ENCODE peak calls at places on chromosome 18, in seven cellular contexts. One of them, this sample, is unnamed. For H3K4me1, the result is how much of the 10 kb centered on the place peaks cover.

GRCh38 chr18:49400398-49401072 is 59.9 kb downstream of the DYM start:
- DNase-seq in naive thymus-derived CD4-positive, alpha-beta T cell: no peak
- DNase-seq in adipocyte: peak
- DNase-seq in left lung: no peak
- DNase-seq in uterus: no peak
- DNase-seq in neural progenitor cell: no peak
- DNase-seq in tibial artery: no peak
- DNase-seq in this sample: no peak

GRCh38 chr18:79898952-79899608 is 52.4 kb downstream of the SLC66A2 start:
- DNase-seq in naive thymus-derived CD4-positive, alpha-beta T cell: no peak
- DNase-seq in adipocyte: no peak
- DNase-seq in left lung: peak
- DNase-seq in uterus: peak
- DNase-seq in neural progenitor cell: no peak
- DNase-seq in tibial artery: no peak
- DNase-seq in this sample: no peak

GRCh38 chr18:25786778-25787177 is 303.6 kb downstream of the SS18 start:
- DNase-seq in naive thymus-derived CD4-positive, alpha-beta T cell: no peak
- DNase-seq in adipocyte: peak
- DNase-seq in left lung: no peak
- DNase-seq in uterus: no peak
- DNase-seq in neural progenitor cell: no peak
- DNase-seq in tibial artery: no peak
- DNase-seq in this sample: no peak

GRCh38 chr18:32040936-32041335 is 22.3 kb downstream of the RNF125 start:
- DNase-seq in naive thymus-derived CD4-positive, alpha-beta T cell: peak
- DNase-seq in adipocyte: no peak
- DNase-seq in left lung: no peak
- DNase-seq in uterus: no peak
- DNase-seq in neural progenitor cell: no peak
- DNase-seq in tibial artery: no peak
- DNase-seq in this sample: peak

GRCh38 chr18:43525149-43525548 is 247.9 kb upstream of the SYT4 start:
- DNase-seq in naive thymus-derived CD4-positive, alpha-beta T cell: no peak
- DNase-seq in adipocyte: no peak
- DNase-seq in left lung: no peak
- DNase-seq in uterus: no peak
- DNase-seq in neural progenitor cell: no peak
- DNase-seq in tibial artery: no peak
- DNase-seq in this sample: no peak

GRCh38 chr18:8947576-8947975 is 154.9 kb upstream of the NDUFV2 start:
- DNase-seq in naive thymus-derived CD4-positive, alpha-beta T cell: no peak
- DNase-seq in adipocyte: no peak
- DNase-seq in left lung: no peak
- DNase-seq in uterus: no peak
- DNase-seq in neural progenitor cell: no peak
- DNase-seq in tibial artery: no peak
- DNase-seq in this sample: no peak

GRCh38 chr18:24799176-24799575 is 338.7 kb downstream of the HRH4 start:
- DNase-seq in naive thymus-derived CD4-positive, alpha-beta T cell: no peak
- DNase-seq in adipocyte: no peak
- DNase-seq in left lung: no peak
- DNase-seq in uterus: no peak
- DNase-seq in neural progenitor cell: peak
- DNase-seq in tibial artery: no peak
- DNase-seq in this sample: no peak

GRCh38 chr18:49590608-49591007 is 28.8 kb downstream of the LIPG start:
- DNase-seq in naive thymus-derived CD4-positive, alpha-beta T cell: no peak
- DNase-seq in adipocyte: no peak
- DNase-seq in left lung: no peak
- DNase-seq in uterus: no peak
- DNase-seq in neural progenitor cell: no peak
- DNase-seq in tibial artery: no peak
- DNase-seq in this sample: no peak

GRCh38 chr18:67916142-67916541 is 399.6 kb upstream of the DSEL start:
- DNase-seq in naive thymus-derived CD4-positive, alpha-beta T cell: no peak
- DNase-seq in adipocyte: no peak
- DNase-seq in left lung: no peak
- DNase-seq in uterus: no peak
- DNase-seq in neural progenitor cell: no peak
- DNase-seq in tibial artery: no peak
- DNase-seq in this sample: no peak

GRCh38 chr18:28034567-28034966 is 142.4 kb downstream of the CDH2 start:
- DNase-seq in naive thymus-derived CD4-positive, alpha-beta T cell: no peak
- DNase-seq in adipocyte: no peak
- DNase-seq in left lung: no peak
- DNase-seq in uterus: no peak
- DNase-seq in neural progenitor cell: no peak
- DNase-seq in tibial artery: no peak
- DNase-seq in this sample: no peak

GRCh38 chr18:48412339-48412929 is 3.3 kb upstream of the ZBTB7C start:
- DNase-seq in naive thymus-derived CD4-positive, alpha-beta T cell: peak
- DNase-seq in adipocyte: peak
- DNase-seq in left lung: no peak
- DNase-seq in uterus: no peak
- DNase-seq in neural progenitor cell: peak
- DNase-seq in tibial artery: no peak
- DNase-seq in this sample: no peak

GRCh38 chr18:7921938-7922587 is 354.9 kb downstream of the PTPRM start:
- DNase-seq in naive thymus-derived CD4-positive, alpha-beta T cell: no peak
- DNase-seq in adipocyte: peak
- DNase-seq in left lung: no peak
- DNase-seq in uterus: no peak
- DNase-seq in neural progenitor cell: no peak
- DNase-seq in tibial artery: no peak
- DNase-seq in this sample: no peak

GRCh38 chr18:48968412-48969215 is 17.8 kb upstream of the SMAD7 start:
- DNase-seq in naive thymus-derived CD4-positive, alpha-beta T cell: no peak
- DNase-seq in adipocyte: no peak
- DNase-seq in left lung: no peak
- DNase-seq in uterus: no peak
- DNase-seq in neural progenitor cell: no peak
- DNase-seq in tibial artery: no peak
- DNase-seq in this sample: no peak

GRCh38 chr18:9941660-9942059 is 27.8 kb downstream of the VAPA start:
- DNase-seq in naive thymus-derived CD4-positive, alpha-beta T cell: no peak
- DNase-seq in adipocyte: no peak
- DNase-seq in left lung: no peak
- DNase-seq in uterus: no peak
- DNase-seq in neural progenitor cell: no peak
- DNase-seq in tibial artery: no peak
- DNase-seq in this sample: no peak

GRCh38 chr18:48735070-48735676 is 196.3 kb downstream of the CTIF start:
- DNase-seq in naive thymus-derived CD4-positive, alpha-beta T cell: no peak
- DNase-seq in adipocyte: no peak
- DNase-seq in left lung: no peak
- DNase-seq in uterus: no peak
- DNase-seq in neural progenitor cell: peak
- DNase-seq in tibial artery: no peak
- DNase-seq in this sample: no peak

GRCh38 chr18:9337875-9338274 is 3.3 kb downstream of the TWSG1 start:
- DNase-seq in naive thymus-derived CD4-positive, alpha-beta T cell: no peak
- DNase-seq in adipocyte: no peak
- DNase-seq in left lung: no peak
- DNase-seq in uterus: no peak
- DNase-seq in neural progenitor cell: no peak
- DNase-seq in tibial artery: no peak
- DNase-seq in this sample: no peak

GRCh38 chr18:59610546-59611140 is 86.6 kb downstream of the CCBE1 start:
- DNase-seq in naive thymus-derived CD4-positive, alpha-beta T cell: no peak
- DNase-seq in adipocyte: no peak
- DNase-seq in left lung: no peak
- DNase-seq in uterus: no peak
- DNase-seq in neural progenitor cell: no peak
- DNase-seq in tibial artery: no peak
- DNase-seq in this sample: no peak

GRCh38 chr18:46574000-46574739 is 82.8 kb downstream of the LOXHD1 start:
- DNase-seq in naive thymus-derived CD4-positive, alpha-beta T cell: no peak
- DNase-seq in adipocyte: no peak
- DNase-seq in left lung: no peak
- DNase-seq in uterus: no peak
- DNase-seq in neural progenitor cell: no peak
- DNase-seq in tibial artery: no peak
- DNase-seq in this sample: no peak

GRCh38 chr18:10332452-10332851 is 122.0 kb upstream of the APCDD1 start:
- DNase-seq in naive thymus-derived CD4-positive, alpha-beta T cell: no peak
- DNase-seq in adipocyte: no peak
- DNase-seq in left lung: no peak
- DNase-seq in uterus: no peak
- DNase-seq in neural progenitor cell: peak
- DNase-seq in tibial artery: no peak
- DNase-seq in this sample: no peak

GRCh38 chr18:42113529-42114191 is 158.6 kb downstream of the PIK3C3 start:
- DNase-seq in naive thymus-derived CD4-positive, alpha-beta T cell: no peak
- DNase-seq in adipocyte: peak
- DNase-seq in left lung: no peak
- DNase-seq in uterus: no peak
- DNase-seq in neural progenitor cell: no peak
- DNase-seq in tibial artery: no peak
- DNase-seq in this sample: no peak

GRCh38 chr18:23673725-23674124 is 11.0 kb upstream of the ANKRD29 start:
- DNase-seq in naive thymus-derived CD4-positive, alpha-beta T cell: no peak
- DNase-seq in adipocyte: no peak
- DNase-seq in left lung: no peak
- DNase-seq in uterus: no peak
- DNase-seq in neural progenitor cell: no peak
- DNase-seq in tibial artery: no peak
- DNase-seq in this sample: no peak

GRCh38 chr18:60452424-60452823 is 79.8 kb upstream of the MC4R start:
- DNase-seq in naive thymus-derived CD4-positive, alpha-beta T cell: no peak
- DNase-seq in adipocyte: peak
- DNase-seq in left lung: no peak
- DNase-seq in uterus: no peak
- DNase-seq in neural progenitor cell: no peak
- DNase-seq in tibial artery: no peak
- DNase-seq in this sample: no peak

GRCh38 chr18:48776161-48776555 is 174.6 kb downstream of the SMAD7 start:
- DNase-seq in naive thymus-derived CD4-positive, alpha-beta T cell: no peak
- DNase-seq in adipocyte: no peak
- DNase-seq in left lung: no peak
- DNase-seq in uterus: no peak
- DNase-seq in neural progenitor cell: no peak
- DNase-seq in tibial artery: no peak
- DNase-seq in this sample: no peak

GRCh38 chr18:35045808-35046207 is 4.6 kb downstream of the MAPRE2 start:
- DNase-seq in naive thymus-derived CD4-positive, alpha-beta T cell: no peak
- DNase-seq in adipocyte: no peak
- DNase-seq in left lung: no peak
- DNase-seq in uterus: no peak
- DNase-seq in neural progenitor cell: no peak
- DNase-seq in tibial artery: no peak
- DNase-seq in this sample: no peak

GRCh38 chr18:35042389-35043066 is 1.3 kb downstream of the MAPRE2 start:
- DNase-seq in naive thymus-derived CD4-positive, alpha-beta T cell: peak
- DNase-seq in adipocyte: no peak
- DNase-seq in left lung: no peak
- DNase-seq in uterus: no peak
- DNase-seq in neural progenitor cell: no peak
- DNase-seq in tibial artery: no peak
- DNase-seq in this sample: peak

GRCh38 chr18:35043207-35043606 is 2.0 kb downstream of the MAPRE2 start:
- DNase-seq in naive thymus-derived CD4-positive, alpha-beta T cell: no peak
- DNase-seq in adipocyte: no peak
- DNase-seq in left lung: no peak
- DNase-seq in uterus: no peak
- DNase-seq in neural progenitor cell: no peak
- DNase-seq in tibial artery: no peak
- DNase-seq in this sample: no peak

GRCh38 chr18:35047697-35048292 is 6.6 kb downstream of the MAPRE2 start:
- DNase-seq in naive thymus-derived CD4-positive, alpha-beta T cell: no peak
- DNase-seq in adipocyte: no peak
- DNase-seq in left lung: no peak
- DNase-seq in uterus: no peak
- DNase-seq in neural progenitor cell: no peak
- DNase-seq in tibial artery: no peak
- DNase-seq in this sample: no peak

DNA sequence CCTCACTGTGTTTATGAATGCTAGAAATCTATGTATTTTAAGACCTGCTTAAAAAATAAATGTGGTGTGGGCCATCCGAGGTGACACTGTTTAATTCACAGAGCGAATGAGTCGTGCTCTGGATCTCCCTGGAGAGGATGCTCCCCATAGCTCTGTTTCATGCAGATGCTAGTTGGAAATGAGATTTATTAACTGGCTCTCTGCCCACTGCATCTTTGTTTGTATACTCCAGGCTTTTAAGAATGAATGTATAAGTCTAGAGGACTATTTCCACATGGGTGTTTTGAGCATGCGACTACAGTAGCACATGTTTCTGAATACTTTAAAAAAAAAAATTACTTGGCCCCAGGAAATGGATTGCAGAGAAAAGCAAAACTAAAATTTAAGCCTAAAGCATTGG is 3.9 kb downstream of the MAPRE2 start:
- DNase-seq in naive thymus-derived CD4-positive, alpha-beta T cell: no peak
- DNase-seq in adipocyte: peak
- DNase-seq in left lung: no peak
- DNase-seq in uterus: no peak
- DNase-seq in neural progenitor cell: no peak
- DNase-seq in tibial artery: no peak
- DNase-seq in this sample: peak
- H3K4me1 ChIP-seq in naive thymus-derived CD4-positive, alpha-beta T cell: half or more
- H3K4me1 ChIP-seq in adipocyte: under half
- H3K4me1 ChIP-seq in left lung: under half
- H3K4me1 ChIP-seq in uterus: under half
- H3K4me1 ChIP-seq in neural progenitor cell: under half
- H3K4me1 ChIP-seq in tibial artery: half or more
- H3K4me1 ChIP-seq in this sample: half or more

GRCh38 chr18:55657572-55658331 is 69.8 kb upstream of the TCF4 start:
- DNase-seq in naive thymus-derived CD4-positive, alpha-beta T cell: no peak
- DNase-seq in adipocyte: no peak
- DNase-seq in left lung: no peak
- DNase-seq in uterus: no peak
- DNase-seq in neural progenitor cell: no peak
- DNase-seq in tibial artery: no peak
- DNase-seq in this sample: no peak
- H3K4me1 ChIP-seq in naive thymus-derived CD4-positive, alpha-beta T cell: under half
- H3K4me1 ChIP-seq in adipocyte: under half
- H3K4me1 ChIP-seq in left lung: under half
- H3K4me1 ChIP-seq in uterus: under half
- H3K4me1 ChIP-seq in neural progenitor cell: under half
- H3K4me1 ChIP-seq in tibial artery: under half
- H3K4me1 ChIP-seq in this sample: under half

GRCh38 chr18:71939483-71939882 is 604.7 kb downstream of the CBLN2 start:
- DNase-seq in naive thymus-derived CD4-positive, alpha-beta T cell: no peak
- DNase-seq in adipocyte: no peak
- DNase-seq in left lung: no peak
- DNase-seq in uterus: no peak
- DNase-seq in neural progenitor cell: no peak
- DNase-seq in tibial artery: no peak
- DNase-seq in this sample: no peak
- H3K4me1 ChIP-seq in naive thymus-derived CD4-positive, alpha-beta T cell: under half
- H3K4me1 ChIP-seq in adipocyte: under half
- H3K4me1 ChIP-seq in left lung: under half
- H3K4me1 ChIP-seq in uterus: under half
- H3K4me1 ChIP-seq in neural progenitor cell: under half
- H3K4me1 ChIP-seq in tibial artery: under half
- H3K4me1 ChIP-seq in this sample: under half

DNA sequence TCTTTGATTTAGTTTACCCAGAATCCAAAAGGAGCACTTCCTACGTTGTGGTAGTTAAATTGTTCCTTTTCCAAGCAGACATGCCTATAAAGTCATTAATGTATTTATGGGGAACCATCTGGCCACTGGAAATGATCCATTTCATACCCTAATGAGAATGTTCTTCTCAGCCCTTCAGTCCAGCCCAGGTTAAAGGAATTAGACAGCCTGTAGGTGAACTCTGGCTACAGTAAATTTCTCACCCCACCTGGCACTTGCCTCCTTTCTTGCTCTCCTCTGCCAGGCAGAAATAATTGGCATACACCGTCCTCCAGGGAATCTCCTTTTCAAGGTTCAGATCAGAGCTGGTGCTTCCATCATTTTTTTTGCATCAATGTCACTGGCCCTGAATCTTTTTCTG is 121.1 kb downstream of the SETBP1 start:
- DNase-seq in naive thymus-derived CD4-positive, alpha-beta T cell: no peak
- DNase-seq in adipocyte: no peak
- DNase-seq in left lung: no peak
- DNase-seq in uterus: no peak
- DNase-seq in neural progenitor cell: no peak
- DNase-seq in tibial artery: no peak
- DNase-seq in this sample: no peak
- H3K4me1 ChIP-seq in naive thymus-derived CD4-positive, alpha-beta T cell: under half
- H3K4me1 ChIP-seq in adipocyte: under half
- H3K4me1 ChIP-seq in left lung: under half
- H3K4me1 ChIP-seq in uterus: under half
- H3K4me1 ChIP-seq in neural progenitor cell: under half
- H3K4me1 ChIP-seq in tibial artery: half or more
- H3K4me1 ChIP-seq in this sample: under half

This sample was measured in CD4-positive, CD25-positive, alpha-beta regulatory T cell.